ENCODE peak calls at places on chromosome 4, in five cellular contexts. C is left ventricle myocardium inferior; Q is thoracic aorta; U is A673; E is naive thymus-derived CD4-positive, alpha-beta T cell. H is an unnamed sample.

GRCh38 chr4:119394826-119395225 is 72.9 kb upstream of the FABP2 start:
- DNase-seq in Q (no peak), U (no peak), E (no peak), C (no peak), H (no peak)

GRCh38 chr4:63583561-63583960 is 825.7 kb downstream of the TECRL start:
- DNase-seq in U (no peak), E (no peak), C (no peak), Q (no peak), H (no peak)

GRCh38 chr4:40309250-40309774 is 25.8 kb upstream of the CHRNA9 start:
- DNase-seq in Q (peak; percentile 74), E (peak; percentile 75), U (peak; percentile 94), C (peak; percentile 84), H (peak; percentile 89)

GRCh38 chr4:166064706-166065105 is 191.7 kb downstream of the TLL1 start:
- DNase-seq in U (no peak), E (no peak), C (no peak), Q (no peak), H (no peak)

GRCh38 chr4:82994834-82995233 is 15.8 kb downstream of the LIN54 start:
- DNase-seq in C (no peak), Q (no peak), U (no peak), E (no peak), H (no peak)

GRCh38 chr4:169345207-169345788 is 74.5 kb upstream of the SH3RF1 start:
- DNase-seq in C (no peak), Q (no peak), U (no peak), E (no peak), H (no peak)

GRCh38 chr4:54660591-54660990 is 2.8 kb downstream of the KIT start:
- DNase-seq in C (no peak), Q (no peak), U (no peak), E (no peak), H (no peak)

GRCh38 chr4:23485793-23486192 is 404.1 kb downstream of the PPARGC1A start:
- DNase-seq in Q (no peak), C (no peak), U (no peak), E (no peak), H (no peak)

GRCh38 chr4:94548571-94548970 is 96.8 kb downstream of the PDLIM5 start:
- DNase-seq in Q (no peak), E (no peak), U (peak; percentile 57), C (no peak), H (no peak)

GRCh38 chr4:20684852-20685763 is 15.2 kb upstream of the PACRGL start:
- DNase-seq in Q (no peak), E (no peak), U (peak; percentile 57), C (no peak), H (no peak)

GRCh38 chr4:166386491-166387367 is 513.7 kb downstream of the TLL1 start:
- DNase-seq in Q (no peak), U (no peak), E (no peak), C (no peak), H (no peak)

GRCh38 chr4:109233585-109233984 is 68.9 kb downstream of the COL25A1 start:
- DNase-seq in C (no peak), E (no peak), Q (no peak), U (no peak), H (no peak)

GRCh38 chr4:13750594-13750993 is 123.1 kb upstream of the BOD1L1 start:
- DNase-seq in Q (no peak), E (no peak), U (no peak), C (no peak), H (no peak)

GRCh38 chr4:124427095-124427767 is 285.3 kb downstream of the ANKRD50 start:
- DNase-seq in E (no peak), Q (no peak), U (no peak), C (no peak), H (no peak)

GRCh38 chr4:104571341-104571740 is 76.6 kb upstream of the CXXC4 start:
- DNase-seq in Q (no peak), E (no peak), U (no peak), C (no peak), H (no peak)

GRCh38 chr4:145618210-145618911 is 824 bp upstream of the MMAA start:
- DNase-seq in C (no peak), U (peak; percentile 38), Q (no peak), E (no peak), H (no peak)

GRCh38 chr4:161952382-161952781 is 211.4 kb downstream of the FSTL5 start:
- DNase-seq in U (no peak), C (no peak), Q (no peak), E (no peak), H (no peak)

GRCh38 chr4:173666-174314 is 49.5 kb downstream of the ZNF718 start:
- DNase-seq in U (no peak), E (no peak), C (no peak), Q (no peak), H (no peak)

GRCh38 chr4:173254646-173255045 is 79.5 kb downstream of the HMGB2 start:
- DNase-seq in U (no peak), E (no peak), C (no peak), Q (no peak), H (no peak)

GRCh38 chr4:169059294-169060201 is 49.5 kb upstream of the CBR4 start:
- DNase-seq in E (no peak), Q (peak; percentile 15), U (no peak), C (peak; percentile 35), H (no peak)

GRCh38 chr4:81688085-81688484 is 216.4 kb upstream of the RASGEF1B start:
- DNase-seq in C (no peak), U (no peak), Q (no peak), E (no peak), H (no peak)

GRCh38 chr4:89024051-89024675 is 32.8 kb downstream of the FAM13A start:
- DNase-seq in U (peak; percentile 58), C (no peak), Q (peak; percentile 28), E (no peak), H (peak; percentile 66)

GRCh38 chr4:76894537-76894936 is 3.4 kb downstream of the SOWAHB start:
- DNase-seq in E (no peak), C (no peak), Q (no peak), U (no peak), H (no peak)
- H3K27me3 ChIP-seq in E (peaks cover 4% of the 10 kb centered on the region), C (peaks cover 97% of the 10 kb centered on the region), Q (no peaks in the 10 kb centered on the region), U (peaks cover 23% of the 10 kb centered on the region), H (peaks cover 42% of the 10 kb centered on the region)

GRCh38 chr4:151204925-151205524 is 71.9 kb upstream of the PRSS48 start:
- DNase-seq in Q (no peak), E (no peak), C (no peak), U (no peak), H (no peak)
- H3K4me1 ChIP-seq in Q (peaks cover 26% of the 10 kb centered on the region), E (no peaks in the 10 kb centered on the region), C (peaks cover 81% of the 10 kb centered on the region), U (no peaks in the 10 kb centered on the region), H (peaks cover 43% of the 10 kb centered on the region)

DNA sequence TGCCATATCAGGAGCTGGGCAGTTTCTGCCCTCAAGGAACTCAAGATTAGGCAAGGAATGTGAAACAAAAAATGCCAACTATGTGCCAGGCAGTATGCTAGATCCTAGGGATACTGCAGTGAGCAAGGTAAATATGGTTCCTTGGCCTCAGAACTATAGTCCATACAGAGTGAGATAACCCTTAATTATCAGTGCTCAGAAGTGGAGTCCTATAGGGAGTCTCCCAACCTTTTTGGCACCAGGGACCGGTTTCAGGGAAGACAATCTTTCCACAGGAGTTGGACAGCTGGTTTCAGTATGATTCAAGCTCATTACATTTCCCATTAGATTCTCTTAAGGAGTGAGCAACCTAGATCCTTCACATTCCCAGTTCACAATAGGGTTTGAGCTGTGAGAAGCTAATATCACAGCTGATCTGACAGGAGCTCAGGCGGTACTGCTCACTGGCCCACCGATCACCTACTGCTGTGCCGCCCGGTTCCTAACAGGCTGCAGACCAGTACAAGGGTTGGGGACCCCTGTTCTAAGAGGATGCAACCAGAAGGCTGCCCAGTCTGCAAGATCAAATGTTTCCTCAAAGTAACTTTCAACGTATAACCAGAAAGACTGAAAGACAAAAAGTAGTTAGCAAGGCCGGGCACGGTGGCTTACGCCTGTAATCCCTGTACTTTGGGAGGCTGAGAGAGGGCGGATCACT is 1.7 kb upstream of the SRP72 start:
- DNase-seq in E (no peak), Q (no peak), C (no peak), U (no peak), H (no peak)
- H3K4me3 ChIP-seq in E (no peak overlapping the region), Q (peak overlapping the region; percentile 87), C (peak overlapping the region; percentile 92), U (peak overlapping the region; percentile 82), H (peak overlapping the region; percentile 100)

GRCh38 chr4:133152330-133152791 is 3.3 kb downstream of the PCDH10 start:
- DNase-seq in Q (no peak), U (no peak), E (no peak), C (no peak), H (no peak)

GRCh38 chr4:133156096-133156495 is 7.0 kb downstream of the PCDH10 start:
- DNase-seq in U (peak; percentile 76), Q (no peak), C (no peak), E (no peak), H (no peak)

GRCh38 chr4:133156556-133156955 is 7.5 kb downstream of the PCDH10 start:
- DNase-seq in U (no peak), E (no peak), Q (no peak), C (no peak), H (no peak)

GRCh38 chr4:133152801-133153526 is 3.9 kb downstream of the PCDH10 start:
- DNase-seq in U (peak; percentile 51), C (no peak), E (no peak), Q (no peak), H (no peak)

GRCh38 chr4:133154725-133155124 is 5.6 kb downstream of the PCDH10 start:
- DNase-seq in U (peak; percentile 71), Q (no peak), E (no peak), C (no peak), H (no peak)
- H3K27me3 ChIP-seq in U (no peaks in the 10 kb centered on the region), Q (no peaks in the 10 kb centered on the region), E (peaks cover 2% of the 10 kb centered on the region), C (peaks cover 73% of the 10 kb centered on the region), H (peaks cover 16% of the 10 kb centered on the region)